ENCODE peak calls at places on chromosomes 11 and 22, in seven cellular contexts. One of them, this sample, is unnamed.
A peak's percentile ranks its signal among the peaks of the same experiment; 100 is the strongest.

GRCh38 chr11:93908689-93909088 is 58.3 kb upstream of the VSTM5 start:
- DNase-seq in CD8-positive, alpha-beta T cell: no peak
- DNase-seq in IMR-90: peak; percentile 91
- DNase-seq in aorta: no peak
- DNase-seq in naive thymus-derived CD4-positive, alpha-beta T cell: no peak
- DNase-seq in adrenal gland: no peak
- DNase-seq in neuronal stem cell: no peak
- DNase-seq in this sample: no peak

GRCh38 chr11:57779275-57779674 is 17.7 kb downstream of the CTNND1 start:
- DNase-seq in CD8-positive, alpha-beta T cell: no peak
- DNase-seq in IMR-90: peak; percentile 63
- DNase-seq in aorta: no peak
- DNase-seq in naive thymus-derived CD4-positive, alpha-beta T cell: no peak
- DNase-seq in adrenal gland: peak; percentile 50
- DNase-seq in neuronal stem cell: no peak
- DNase-seq in this sample: peak; percentile 57

GRCh38 chr11:34904421-34904950 is 11.7 kb downstream of the APIP start:
- DNase-seq in CD8-positive, alpha-beta T cell: no peak
- DNase-seq in IMR-90: no peak
- DNase-seq in aorta: no peak
- DNase-seq in naive thymus-derived CD4-positive, alpha-beta T cell: no peak
- DNase-seq in adrenal gland: no peak
- DNase-seq in neuronal stem cell: no peak
- DNase-seq in this sample: no peak

GRCh38 chr11:86588566-86589090 is 83.8 kb downstream of the ME3 start:
- DNase-seq in CD8-positive, alpha-beta T cell: no peak
- DNase-seq in IMR-90: no peak
- DNase-seq in aorta: no peak
- DNase-seq in naive thymus-derived CD4-positive, alpha-beta T cell: no peak
- DNase-seq in adrenal gland: no peak
- DNase-seq in neuronal stem cell: peak; percentile 95
- DNase-seq in this sample: peak; percentile 83

GRCh38 chr22:20068640-20069039 is 11.4 kb upstream of the DGCR8 start:
- DNase-seq in CD8-positive, alpha-beta T cell: no peak
- DNase-seq in IMR-90: no peak
- DNase-seq in aorta: peak; percentile 49
- DNase-seq in naive thymus-derived CD4-positive, alpha-beta T cell: no peak
- DNase-seq in adrenal gland: no peak
- DNase-seq in neuronal stem cell: no peak
- DNase-seq in this sample: no peak

GRCh38 chr11:103091810-103092524 is at the start of gene DCUN1D5:
- DNase-seq in CD8-positive, alpha-beta T cell: peak; percentile 97
- DNase-seq in IMR-90: peak; percentile 94
- DNase-seq in aorta: peak; percentile 99
- DNase-seq in naive thymus-derived CD4-positive, alpha-beta T cell: peak; percentile 89
- DNase-seq in adrenal gland: peak; percentile 98
- DNase-seq in neuronal stem cell: peak; percentile 90
- DNase-seq in this sample: peak; percentile 98

GRCh38 chr11:121086866-121087265 is 14.2 kb upstream of the TECTA start:
- DNase-seq in CD8-positive, alpha-beta T cell: no peak
- DNase-seq in IMR-90: peak; percentile 19
- DNase-seq in aorta: no peak
- DNase-seq in naive thymus-derived CD4-positive, alpha-beta T cell: no peak
- DNase-seq in adrenal gland: no peak
- DNase-seq in neuronal stem cell: no peak
- DNase-seq in this sample: no peak

GRCh38 chr11:7448126-7448525 is 37.2 kb upstream of the OLFML1 start:
- DNase-seq in CD8-positive, alpha-beta T cell: no peak
- DNase-seq in IMR-90: no peak
- DNase-seq in aorta: no peak
- DNase-seq in naive thymus-derived CD4-positive, alpha-beta T cell: no peak
- DNase-seq in adrenal gland: no peak
- DNase-seq in neuronal stem cell: no peak
- DNase-seq in this sample: no peak

GRCh38 chr11:116263770-116264169 is 509.0 kb downstream of the BUD13 start:
- DNase-seq in CD8-positive, alpha-beta T cell: no peak
- DNase-seq in IMR-90: no peak
- DNase-seq in aorta: no peak
- DNase-seq in naive thymus-derived CD4-positive, alpha-beta T cell: no peak
- DNase-seq in adrenal gland: no peak
- DNase-seq in neuronal stem cell: no peak
- DNase-seq in this sample: no peak

GRCh38 chr11:128874406-128874805 is 7.3 kb upstream of the KCNJ1 start:
- DNase-seq in CD8-positive, alpha-beta T cell: no peak
- DNase-seq in IMR-90: peak; percentile 22
- DNase-seq in aorta: no peak
- DNase-seq in naive thymus-derived CD4-positive, alpha-beta T cell: no peak
- DNase-seq in adrenal gland: no peak
- DNase-seq in neuronal stem cell: no peak
- DNase-seq in this sample: no peak

GRCh38 chr11:110522456-110522855 is 92.7 kb downstream of the FDX1 start:
- DNase-seq in CD8-positive, alpha-beta T cell: no peak
- DNase-seq in IMR-90: no peak
- DNase-seq in aorta: no peak
- DNase-seq in naive thymus-derived CD4-positive, alpha-beta T cell: no peak
- DNase-seq in adrenal gland: no peak
- DNase-seq in neuronal stem cell: no peak
- DNase-seq in this sample: no peak

GRCh38 chr11:32331098-32331497 is 104.2 kb downstream of the WT1 start:
- DNase-seq in CD8-positive, alpha-beta T cell: no peak
- DNase-seq in IMR-90: no peak
- DNase-seq in aorta: no peak
- DNase-seq in naive thymus-derived CD4-positive, alpha-beta T cell: no peak
- DNase-seq in adrenal gland: no peak
- DNase-seq in neuronal stem cell: no peak
- DNase-seq in this sample: no peak

GRCh38 chr11:56659755-56660154 is 3.7 kb upstream of the OR5AR1 start:
- DNase-seq in CD8-positive, alpha-beta T cell: no peak
- DNase-seq in IMR-90: no peak
- DNase-seq in aorta: no peak
- DNase-seq in naive thymus-derived CD4-positive, alpha-beta T cell: no peak
- DNase-seq in adrenal gland: no peak
- DNase-seq in neuronal stem cell: peak; percentile 49
- DNase-seq in this sample: no peak

GRCh38 chr22:20083891-20084546 is 4.0 kb downstream of the DGCR8 start:
- DNase-seq in CD8-positive, alpha-beta T cell: no peak
- DNase-seq in IMR-90: no peak
- DNase-seq in aorta: no peak
- DNase-seq in naive thymus-derived CD4-positive, alpha-beta T cell: no peak
- DNase-seq in adrenal gland: no peak
- DNase-seq in neuronal stem cell: no peak
- DNase-seq in this sample: no peak

GRCh38 chr11:33263549-33263948 is 6.4 kb downstream of the HIPK3 start:
- DNase-seq in CD8-positive, alpha-beta T cell: no peak
- DNase-seq in IMR-90: no peak
- DNase-seq in aorta: no peak
- DNase-seq in naive thymus-derived CD4-positive, alpha-beta T cell: no peak
- DNase-seq in adrenal gland: no peak
- DNase-seq in neuronal stem cell: no peak
- DNase-seq in this sample: no peak

GRCh38 chr11:133157180-133157579 is 375.1 kb downstream of the OPCML start:
- DNase-seq in CD8-positive, alpha-beta T cell: no peak
- DNase-seq in IMR-90: no peak
- DNase-seq in aorta: no peak
- DNase-seq in naive thymus-derived CD4-positive, alpha-beta T cell: no peak
- DNase-seq in adrenal gland: no peak
- DNase-seq in neuronal stem cell: no peak
- DNase-seq in this sample: peak; percentile 10

GRCh38 chr22:25775501-25775900 is 33.5 kb downstream of the MYO18B start:
- DNase-seq in CD8-positive, alpha-beta T cell: no peak
- DNase-seq in IMR-90: peak; percentile 21
- DNase-seq in aorta: no peak
- DNase-seq in naive thymus-derived CD4-positive, alpha-beta T cell: no peak
- DNase-seq in adrenal gland: no peak
- DNase-seq in neuronal stem cell: peak; percentile 41
- DNase-seq in this sample: no peak

GRCh38 chr11:66687831-66688281 is 10.2 kb upstream of the RBM4B start:
- DNase-seq in CD8-positive, alpha-beta T cell: no peak
- DNase-seq in IMR-90: no peak
- DNase-seq in aorta: peak; percentile 67
- DNase-seq in naive thymus-derived CD4-positive, alpha-beta T cell: no peak
- DNase-seq in adrenal gland: peak; percentile 12
- DNase-seq in neuronal stem cell: no peak
- DNase-seq in this sample: no peak

GRCh38 chr22:38312261-38312800 is 4.9 kb downstream of the CSNK1E start:
- DNase-seq in CD8-positive, alpha-beta T cell: no peak
- DNase-seq in IMR-90: peak; percentile 42
- DNase-seq in aorta: no peak
- DNase-seq in naive thymus-derived CD4-positive, alpha-beta T cell: no peak
- DNase-seq in adrenal gland: no peak
- DNase-seq in neuronal stem cell: no peak
- DNase-seq in this sample: no peak
- H3K27ac ChIP-seq in CD8-positive, alpha-beta T cell: no peak overlapping the region
- H3K27ac ChIP-seq in IMR-90: peak overlapping the region; percentile 94
- H3K27ac ChIP-seq in aorta: no peak overlapping the region
- H3K27ac ChIP-seq in naive thymus-derived CD4-positive, alpha-beta T cell: no peak overlapping the region
- H3K27ac ChIP-seq in adrenal gland: no peak overlapping the region
- H3K27ac ChIP-seq in neuronal stem cell: peak overlapping the region; percentile 2
- H3K27ac ChIP-seq in this sample: no peak overlapping the region

GRCh38 chr22:37287550-37287951 is 5.2 kb downstream of the CYTH4 start:
- DNase-seq in CD8-positive, alpha-beta T cell: no peak
- DNase-seq in IMR-90: no peak
- DNase-seq in aorta: no peak
- DNase-seq in naive thymus-derived CD4-positive, alpha-beta T cell: no peak
- DNase-seq in adrenal gland: no peak
- DNase-seq in neuronal stem cell: no peak
- DNase-seq in this sample: no peak
- H3K4me3 ChIP-seq in CD8-positive, alpha-beta T cell: no peak overlapping the region
- H3K4me3 ChIP-seq in IMR-90: no peak overlapping the region
- H3K4me3 ChIP-seq in aorta: no peak overlapping the region
- H3K4me3 ChIP-seq in naive thymus-derived CD4-positive, alpha-beta T cell: no peak overlapping the region
- H3K4me3 ChIP-seq in adrenal gland: no peak overlapping the region
- H3K4me3 ChIP-seq in neuronal stem cell: no peak overlapping the region
- H3K4me3 ChIP-seq in this sample: no peak overlapping the region

GRCh38 chr11:73280606-73281005 is 8.5 kb downstream of the P2RY6 start:
- DNase-seq in CD8-positive, alpha-beta T cell: no peak
- DNase-seq in IMR-90: no peak
- DNase-seq in aorta: peak; percentile 61
- DNase-seq in naive thymus-derived CD4-positive, alpha-beta T cell: no peak
- DNase-seq in adrenal gland: peak; percentile 45
- DNase-seq in neuronal stem cell: no peak
- DNase-seq in this sample: no peak
- H3K4me1 ChIP-seq in CD8-positive, alpha-beta T cell: no peaks in the 10 kb centered on the region
- H3K4me1 ChIP-seq in IMR-90: no peaks in the 10 kb centered on the region
- H3K4me1 ChIP-seq in aorta: no peaks in the 10 kb centered on the region
- H3K4me1 ChIP-seq in naive thymus-derived CD4-positive, alpha-beta T cell: no peaks in the 10 kb centered on the region
- H3K4me1 ChIP-seq in adrenal gland: peaks cover 5% of the 10 kb centered on the region
- H3K4me1 ChIP-seq in neuronal stem cell: no peaks in the 10 kb centered on the region
- H3K4me1 ChIP-seq in this sample: no peaks in the 10 kb centered on the region

DNA sequence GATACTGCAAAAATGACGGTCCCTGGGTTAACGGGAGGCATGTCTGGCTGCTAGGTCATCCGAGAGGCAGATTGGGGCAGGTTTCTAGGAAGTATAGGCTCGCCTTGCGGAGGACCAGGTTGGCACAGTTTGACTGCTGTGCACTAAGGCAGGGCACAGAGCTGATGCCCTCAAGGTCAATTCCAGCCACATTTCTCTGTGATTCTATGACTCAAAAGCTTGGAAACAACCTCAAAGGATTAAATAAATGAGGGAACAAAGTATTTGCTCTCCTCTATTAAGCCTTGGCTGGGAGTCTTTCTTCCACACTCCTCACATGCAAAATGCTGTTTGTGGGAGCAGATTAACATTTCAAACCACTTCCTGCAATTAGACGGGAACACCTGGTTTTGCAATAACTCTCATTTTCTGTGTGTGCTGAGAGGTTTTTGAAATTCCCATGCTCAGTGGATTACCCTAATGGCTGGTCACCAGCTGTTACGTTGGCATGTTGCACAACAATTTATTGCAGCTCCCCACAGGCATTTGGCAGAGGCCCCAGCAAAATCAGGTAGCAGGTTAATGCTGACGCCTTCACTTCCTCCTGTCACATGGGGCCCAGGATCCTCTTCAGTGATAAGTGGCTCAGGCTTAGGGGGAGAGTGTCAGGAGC is 61.0 kb upstream of the PLET1 start:
- DNase-seq in CD8-positive, alpha-beta T cell: no peak
- DNase-seq in IMR-90: peak; percentile 89
- DNase-seq in aorta: no peak
- DNase-seq in naive thymus-derived CD4-positive, alpha-beta T cell: no peak
- DNase-seq in adrenal gland: peak; percentile 86
- DNase-seq in neuronal stem cell: no peak
- DNase-seq in this sample: peak; percentile 95
- H3K27ac ChIP-seq in CD8-positive, alpha-beta T cell: no peak overlapping the region
- H3K27ac ChIP-seq in IMR-90: no peak overlapping the region
- H3K27ac ChIP-seq in aorta: no peak overlapping the region
- H3K27ac ChIP-seq in naive thymus-derived CD4-positive, alpha-beta T cell: peak overlapping the region; percentile 48
- H3K27ac ChIP-seq in adrenal gland: no peak overlapping the region
- H3K27ac ChIP-seq in neuronal stem cell: no peak overlapping the region
- H3K27ac ChIP-seq in this sample: peak overlapping the region; percentile 77

GRCh38 chr11:118574636-118575035 is 2.4 kb downstream of the ARCN1 start:
- DNase-seq in CD8-positive, alpha-beta T cell: no peak
- DNase-seq in IMR-90: no peak
- DNase-seq in aorta: no peak
- DNase-seq in naive thymus-derived CD4-positive, alpha-beta T cell: no peak
- DNase-seq in adrenal gland: no peak
- DNase-seq in neuronal stem cell: no peak
- DNase-seq in this sample: no peak
- H3K4me3 ChIP-seq in CD8-positive, alpha-beta T cell: no peak overlapping the region
- H3K4me3 ChIP-seq in IMR-90: no peak overlapping the region
- H3K4me3 ChIP-seq in aorta: no peak overlapping the region
- H3K4me3 ChIP-seq in naive thymus-derived CD4-positive, alpha-beta T cell: no peak overlapping the region
- H3K4me3 ChIP-seq in adrenal gland: peak overlapping the region; percentile 0
- H3K4me3 ChIP-seq in neuronal stem cell: no peak overlapping the region
- H3K4me3 ChIP-seq in this sample: no peak overlapping the region

GRCh38 chr22:39314251-39314971 is 5.0 kb downstream of the RPL3 start:
- DNase-seq in CD8-positive, alpha-beta T cell: no peak
- DNase-seq in IMR-90: no peak
- DNase-seq in aorta: peak; percentile 70
- DNase-seq in naive thymus-derived CD4-positive, alpha-beta T cell: no peak
- DNase-seq in adrenal gland: peak; percentile 93
- DNase-seq in neuronal stem cell: no peak
- DNase-seq in this sample: no peak
- H3K4me1 ChIP-seq in CD8-positive, alpha-beta T cell: peaks cover 48% of the 10 kb centered on the region
- H3K4me1 ChIP-seq in IMR-90: peaks cover 26% of the 10 kb centered on the region
- H3K4me1 ChIP-seq in aorta: no peaks in the 10 kb centered on the region
- H3K4me1 ChIP-seq in naive thymus-derived CD4-positive, alpha-beta T cell: peaks cover 40% of the 10 kb centered on the region
- H3K4me1 ChIP-seq in adrenal gland: peaks cover 59% of the 10 kb centered on the region
- H3K4me1 ChIP-seq in neuronal stem cell: peaks cover 29% of the 10 kb centered on the region
- H3K4me1 ChIP-seq in this sample: peaks cover 20% of the 10 kb centered on the region

DNA sequence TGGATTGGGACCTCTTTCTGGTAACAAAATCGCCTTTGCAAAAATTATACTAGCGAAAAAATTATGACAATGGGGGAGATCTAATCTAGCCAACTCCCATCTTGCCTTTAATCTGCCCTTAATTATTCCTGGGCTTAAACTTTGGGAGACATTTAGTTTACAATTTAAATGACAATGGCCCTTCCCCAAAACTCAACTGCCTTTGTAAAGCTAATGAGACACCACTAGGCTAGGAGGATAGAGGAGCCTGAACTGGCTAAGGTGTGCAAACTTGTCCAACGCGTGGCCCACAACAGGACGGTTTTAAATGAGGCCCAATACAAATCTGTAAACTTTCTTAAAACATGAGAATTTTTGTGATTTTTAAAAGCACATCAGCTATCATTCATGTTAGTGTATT is 67.3 kb downstream of the RSF1 start:
- DNase-seq in CD8-positive, alpha-beta T cell: no peak
- DNase-seq in IMR-90: no peak
- DNase-seq in aorta: no peak
- DNase-seq in naive thymus-derived CD4-positive, alpha-beta T cell: no peak
- DNase-seq in adrenal gland: no peak
- DNase-seq in neuronal stem cell: no peak
- DNase-seq in this sample: no peak
- H3K27ac ChIP-seq in CD8-positive, alpha-beta T cell: no peak overlapping the region
- H3K27ac ChIP-seq in IMR-90: no peak overlapping the region
- H3K27ac ChIP-seq in aorta: no peak overlapping the region
- H3K27ac ChIP-seq in naive thymus-derived CD4-positive, alpha-beta T cell: no peak overlapping the region
- H3K27ac ChIP-seq in adrenal gland: no peak overlapping the region
- H3K27ac ChIP-seq in neuronal stem cell: no peak overlapping the region
- H3K27ac ChIP-seq in this sample: no peak overlapping the region